ENCODE peak calls at places on chromosomes 11 and 22, in six cellular contexts. D, F, S, Z, X and A are unnamed samples.
A peak's percentile ranks its signal among the peaks of the same experiment; 100 is the strongest.

GRCh38 chr11:111737877-111738205 is 28.3 kb downstream of the PPP2R1B start:
- DNase-seq in X (no peak), Z (no peak), D (no peak), S (no peak), F (no peak), A (no peak)

GRCh38 chr11:96161271-96162089 is 181.5 kb downstream of the MAML2 start:
- DNase-seq in D (no peak), Z (no peak), F (no peak), S (no peak), X (no peak), A (peak; percentile 68)

GRCh38 chr11:125990244-125990643 is 44.4 kb downstream of the VSIG10L2 start:
- DNase-seq in Z (no peak), X (no peak), F (no peak), S (no peak), D (no peak), A (peak; percentile 67)

GRCh38 chr11:1130276-1131032 is 27.3 kb upstream of the MUC5AC start:
- DNase-seq in D (no peak), Z (no peak), S (peak; percentile 29), X (no peak), F (no peak), A (no peak)

GRCh38 chr11:134759314-134759713 is 347.3 kb upstream of the B3GAT1 start:
- DNase-seq in X (no peak), Z (no peak), F (no peak), D (no peak), S (no peak), A (no peak)

GRCh38 chr22:30251661-30252226 is 5.2 kb upstream of the LIF start:
- DNase-seq in X (no peak), D (no peak), S (peak; percentile 89), Z (no peak), F (no peak), A (peak; percentile 82)

GRCh38 chr11:1829039-1829820 is 5.6 kb upstream of the SYT8 start:
- DNase-seq in D (no peak), X (no peak), Z (no peak), S (no peak), F (no peak), A (peak; percentile 43)

GRCh38 chr11:27395556-27396258 is 32.7 kb upstream of the CCDC34 start:
- DNase-seq in D (no peak), X (no peak), S (no peak), F (peak; percentile 95), Z (no peak), A (peak; percentile 76)

GRCh38 chr11:8593935-8594909 is at the start of gene STK33:
- DNase-seq in X (no peak), Z (peak; percentile 27), D (no peak), F (peak; percentile 43), S (peak; percentile 85), A (no peak)

GRCh38 chr22:49760630-49761571 is 66.8 kb downstream of the BRD1 start:
- DNase-seq in S (no peak), Z (no peak), D (no peak), X (peak; percentile 64), F (no peak), A (no peak)

GRCh38 chr11:80727315-80727714 is 1286.5 kb upstream of the TENM4 start:
- DNase-seq in F (peak; percentile 2), D (no peak), S (no peak), X (peak; percentile 5), Z (peak; percentile 13), A (no peak)

GRCh38 chr11:8615633-8616032 is 21.6 kb upstream of the STK33 start:
- DNase-seq in X (no peak), Z (no peak), F (no peak), S (no peak), D (no peak), A (no peak)

GRCh38 chr11:3146612-3147256 is 18.4 kb downstream of the OSBPL5 start:
- DNase-seq in F (no peak), Z (no peak), D (no peak), X (no peak), S (peak; percentile 40), A (peak; percentile 78)

GRCh38 chr22:23639661-23640060 is 7.5 kb upstream of the DRICH1 start:
- DNase-seq in X (no peak), F (no peak), S (no peak), Z (no peak), D (no peak), A (no peak)

GRCh38 chr22:50191041-50191740 is 5.5 kb downstream of the TRABD start:
- DNase-seq in X (peak; percentile 85), S (peak; percentile 78), Z (no peak), D (no peak), F (no peak), A (no peak)

DNA sequence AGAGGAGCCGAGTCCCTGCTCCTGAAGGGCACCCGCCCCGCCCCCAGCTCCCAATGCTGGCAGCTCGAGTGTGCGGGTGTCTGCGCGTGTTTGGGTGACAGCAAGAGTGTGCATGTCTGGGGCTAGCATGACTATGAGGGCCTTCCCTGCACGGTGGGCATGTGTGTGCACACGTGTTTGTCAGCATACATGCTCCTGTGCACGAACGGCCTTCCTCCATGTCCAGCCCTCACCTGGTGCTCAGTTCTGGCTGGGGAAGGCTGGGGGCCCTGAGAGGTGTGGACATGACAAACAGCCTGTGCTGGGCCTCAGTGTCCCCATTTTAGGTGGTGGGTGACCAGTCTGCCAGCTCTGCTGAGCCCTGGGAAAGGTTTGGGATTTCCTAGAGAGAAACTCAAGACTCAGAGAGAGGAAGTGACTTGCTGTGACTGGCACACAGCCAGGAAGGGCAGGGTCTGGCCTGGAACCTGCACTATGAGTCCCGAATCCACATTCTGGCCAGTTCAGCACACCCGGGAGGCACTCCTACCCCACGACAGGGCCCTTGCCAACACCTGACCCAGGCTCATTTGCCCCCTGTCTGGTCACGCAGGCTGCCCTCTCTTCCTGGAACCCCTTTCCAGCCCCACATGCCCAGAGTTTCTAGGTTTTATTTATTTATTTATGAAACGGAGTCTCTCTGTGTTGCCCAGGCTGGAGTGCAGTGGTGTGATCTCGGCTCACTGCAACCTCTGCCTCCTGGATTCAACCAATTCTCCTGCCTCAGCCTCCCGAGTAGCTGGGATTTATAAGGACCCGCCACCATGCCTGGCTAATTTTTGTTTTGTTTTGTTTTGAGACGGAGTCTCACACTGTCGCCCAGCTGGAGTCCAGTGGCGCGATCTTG is 3.3 kb upstream of the SHISA8 start:
- DNase-seq in S (no peak), X (no peak), Z (no peak), F (no peak), D (peak; percentile 42), A (peak; percentile 63)
- H4K20me1 ChIP-seq in S (no peaks in the 10 kb centered on the region), X (no peaks in the 10 kb centered on the region), Z (peaks cover 16% of the 10 kb centered on the region), F (peaks cover 8% of the 10 kb centered on the region), D (peaks cover 3% of the 10 kb centered on the region), A (no peaks in the 10 kb centered on the region)

GRCh38 chr11:103749158-103749557 is 287.3 kb upstream of the DDI1 start:
- DNase-seq in S (no peak), X (no peak), D (no peak), Z (no peak), F (no peak), A (peak; percentile 9)
- TF ChIP-seq USF2 in S (no peak), X (no peak), D (no peak), Z (no peak), F (no peak), A (no peak)

DNA sequence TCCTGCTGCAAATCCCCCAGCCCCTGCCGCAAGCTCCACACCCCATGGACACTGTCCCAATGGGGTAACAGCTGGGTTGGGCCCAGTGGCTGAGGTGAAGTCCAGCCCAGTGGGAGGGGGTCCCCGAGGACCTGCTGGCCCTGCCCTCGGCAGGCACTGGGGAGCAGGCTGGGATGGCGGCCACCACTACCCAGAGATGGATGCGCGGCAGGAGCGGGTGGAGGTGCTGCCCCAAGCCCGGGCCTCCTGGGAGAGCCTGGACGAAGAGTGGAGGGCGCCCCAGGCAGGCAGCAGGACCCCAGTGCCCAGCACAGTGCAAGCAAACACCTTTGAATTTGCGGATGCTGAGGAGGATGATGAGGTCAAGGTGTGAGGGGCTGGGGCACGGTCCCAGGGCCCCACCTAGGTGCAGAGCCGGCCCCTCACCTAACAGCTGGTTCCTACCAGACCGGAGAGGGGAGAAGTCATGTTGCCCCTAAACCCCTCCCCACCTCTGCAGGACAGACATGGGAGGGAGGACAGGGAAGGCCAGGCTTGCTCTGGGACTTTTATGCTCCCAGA is 8.2 kb downstream of the CDC42EP1 start:
- DNase-seq in F (no peak), Z (no peak), X (no peak), D (no peak), S (no peak), A (no peak)
- H4K20me1 ChIP-seq in F (peaks cover 40% of the 10 kb centered on the region), Z (no peaks in the 10 kb centered on the region), X (no peaks in the 10 kb centered on the region), D (peaks cover 56% of the 10 kb centered on the region), S (peaks cover 80% of the 10 kb centered on the region), A (peaks cover 86% of the 10 kb centered on the region)

GRCh38 chr11:11786771-11787170 is 55.0 kb upstream of the USP47 start:
- DNase-seq in D (no peak), F (no peak), X (no peak), S (no peak), Z (no peak), A (peak; percentile 40)
- TF ChIP-seq USF2 in D (no peak), F (no peak), X (no peak), S (no peak), Z (no peak), A (no peak)

DNA sequence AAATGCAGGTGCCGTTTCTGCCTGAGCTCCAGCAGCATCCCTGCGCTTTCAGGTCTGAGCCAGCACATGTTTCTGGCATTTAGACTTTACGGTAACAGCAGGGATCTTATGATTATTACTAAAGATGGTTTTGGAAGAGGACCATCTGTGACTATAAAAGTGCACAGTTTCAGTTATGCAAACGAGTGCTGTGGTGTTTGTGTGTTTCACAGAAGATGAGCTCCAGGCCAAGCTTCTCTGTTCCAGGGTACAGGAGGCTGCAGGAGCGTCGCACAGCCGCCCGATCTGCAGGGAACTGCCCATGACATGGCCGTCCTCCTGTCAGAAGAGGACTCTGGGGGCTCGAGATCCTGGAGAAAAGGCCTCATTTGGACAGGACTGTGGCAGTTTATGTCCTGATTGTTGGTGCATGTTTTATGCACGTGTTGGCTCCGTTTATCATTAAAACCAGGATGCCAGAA is 297.3 kb downstream of the TBC1D22A start:
- DNase-seq in D (no peak), Z (no peak), S (no peak), F (no peak), X (peak; percentile 8), A (no peak)
- H4K20me1 ChIP-seq in D (no peaks in the 10 kb centered on the region), Z (peaks cover 2% of the 10 kb centered on the region), S (no peaks in the 10 kb centered on the region), F (no peaks in the 10 kb centered on the region), X (no peaks in the 10 kb centered on the region), A (no peaks in the 10 kb centered on the region)

GRCh38 chr11:48096588-48097525 is 116.5 kb downstream of the PTPRJ start:
- DNase-seq in F (peak; percentile 31), S (no peak), X (no peak), D (no peak), Z (no peak), A (peak; percentile 39)
- TF ChIP-seq USF2 in F (no peak), S (no peak), X (no peak), D (no peak), Z (no peak), A (no peak)

DNA sequence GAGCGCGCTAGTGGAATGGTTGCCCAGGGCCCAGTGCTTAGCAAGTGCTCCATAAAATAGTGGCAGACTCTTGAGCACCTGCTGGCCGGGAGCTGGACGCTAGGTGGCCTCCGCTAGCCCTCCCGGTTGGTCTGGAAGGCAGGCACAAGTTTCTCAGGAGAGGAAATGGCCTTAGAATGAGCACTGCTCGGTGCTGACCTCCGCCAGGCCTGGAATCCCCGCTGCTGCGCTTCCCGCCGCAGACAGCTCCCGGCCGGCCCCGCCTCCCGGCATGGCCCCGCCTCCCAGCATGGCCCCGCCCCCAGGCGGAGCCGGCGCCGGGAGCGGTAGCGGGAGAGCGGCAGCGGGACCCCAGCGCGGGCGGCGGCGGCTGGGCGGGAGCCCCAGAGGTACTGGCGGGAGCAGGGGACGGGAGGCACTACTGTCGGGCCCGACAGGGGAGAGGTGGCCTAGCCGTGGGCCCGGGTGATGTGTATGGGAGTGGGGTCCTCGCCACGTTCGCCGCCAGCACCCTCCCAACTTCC is at the start of gene SIPA1:
- DNase-seq in X (no peak), Z (peak; percentile 83), S (peak; percentile 96), F (peak; percentile 88), D (peak; percentile 93), A (peak; percentile 93)
- H4K20me1 ChIP-seq in X (no peaks in the 10 kb centered on the region), Z (peaks cover 7% of the 10 kb centered on the region), S (peaks cover 9% of the 10 kb centered on the region), F (no peaks in the 10 kb centered on the region), D (peaks cover 3% of the 10 kb centered on the region), A (peaks cover 20% of the 10 kb centered on the region)